ENCODE peak calls at places on chromosomes 12 and 14, in six cellular contexts. One of them, this sample, is unnamed.

GRCh38 chr14:22070119-22070982 is 396.7 kb upstream of the OR4E1 start:
- DNase-seq in coronary artery: no peak
- DNase-seq in foreskin fibroblast: no peak
- DNase-seq in colonic mucosa: peak
- DNase-seq in WERI-Rb-1: no peak
- DNase-seq in neural progenitor cell: peak
- DNase-seq in this sample: peak

GRCh38 chr12:59636945-59637656 is 41.3 kb downstream of the SLC16A7 start:
- DNase-seq in neural progenitor cell: peak
- DNase-seq in WERI-Rb-1: no peak
- DNase-seq in coronary artery: no peak
- DNase-seq in foreskin fibroblast: no peak
- DNase-seq in colonic mucosa: no peak
- DNase-seq in this sample: no peak

GRCh38 chr12:132502149-132502881 is 12.4 kb downstream of the FBRSL1 start:
- DNase-seq in WERI-Rb-1: peak
- DNase-seq in neural progenitor cell: peak
- DNase-seq in coronary artery: no peak
- DNase-seq in colonic mucosa: peak
- DNase-seq in foreskin fibroblast: no peak
- DNase-seq in this sample: no peak

GRCh38 chr12:127282786-127283565 is 984.0 kb upstream of the TMEM132C start:
- DNase-seq in foreskin fibroblast: peak
- DNase-seq in colonic mucosa: no peak
- DNase-seq in neural progenitor cell: no peak
- DNase-seq in WERI-Rb-1: no peak
- DNase-seq in coronary artery: no peak
- DNase-seq in this sample: no peak

GRCh38 chr14:58633831-58634230 is 3.9 kb upstream of the DACT1 start:
- DNase-seq in foreskin fibroblast: no peak
- DNase-seq in colonic mucosa: no peak
- DNase-seq in coronary artery: no peak
- DNase-seq in WERI-Rb-1: no peak
- DNase-seq in neural progenitor cell: peak
- DNase-seq in this sample: no peak

GRCh38 chr14:70934502-70935134 is 27.4 kb downstream of the PCNX1 start:
- DNase-seq in colonic mucosa: no peak
- DNase-seq in coronary artery: no peak
- DNase-seq in foreskin fibroblast: peak
- DNase-seq in WERI-Rb-1: no peak
- DNase-seq in neural progenitor cell: no peak
- DNase-seq in this sample: no peak

GRCh38 chr14:78356406-78356805 is 186.2 kb downstream of the NRXN3 start:
- DNase-seq in WERI-Rb-1: no peak
- DNase-seq in foreskin fibroblast: no peak
- DNase-seq in colonic mucosa: no peak
- DNase-seq in neural progenitor cell: peak
- DNase-seq in coronary artery: no peak
- DNase-seq in this sample: no peak

GRCh38 chr12:96006727-96007126 is 10.6 kb upstream of the HAL start:
- DNase-seq in colonic mucosa: no peak
- DNase-seq in foreskin fibroblast: no peak
- DNase-seq in WERI-Rb-1: no peak
- DNase-seq in neural progenitor cell: no peak
- DNase-seq in coronary artery: no peak
- DNase-seq in this sample: no peak

GRCh38 chr12:52769354-52769753 is 7.8 kb downstream of the KRT76 start:
- DNase-seq in WERI-Rb-1: no peak
- DNase-seq in foreskin fibroblast: no peak
- DNase-seq in colonic mucosa: no peak
- DNase-seq in coronary artery: no peak
- DNase-seq in neural progenitor cell: no peak
- DNase-seq in this sample: no peak

GRCh38 chr12:14057895-14058294 is 76.5 kb upstream of the GRIN2B start:
- DNase-seq in neural progenitor cell: no peak
- DNase-seq in WERI-Rb-1: peak
- DNase-seq in colonic mucosa: no peak
- DNase-seq in foreskin fibroblast: no peak
- DNase-seq in coronary artery: no peak
- DNase-seq in this sample: no peak

GRCh38 chr14:31025335-31026075 is at the start of gene AP4S1:
- DNase-seq in colonic mucosa: peak
- DNase-seq in WERI-Rb-1: peak
- DNase-seq in coronary artery: peak
- DNase-seq in neural progenitor cell: peak
- DNase-seq in foreskin fibroblast: no peak
- DNase-seq in this sample: peak

GRCh38 chr12:47844264-47845020 is 24.7 kb upstream of the HDAC7 start:
- DNase-seq in neural progenitor cell: no peak
- DNase-seq in WERI-Rb-1: no peak
- DNase-seq in foreskin fibroblast: no peak
- DNase-seq in coronary artery: no peak
- DNase-seq in colonic mucosa: no peak
- DNase-seq in this sample: no peak

GRCh38 chr12:51209259-51209658 is 8.6 kb downstream of the POU6F1 start:
- DNase-seq in coronary artery: no peak
- DNase-seq in colonic mucosa: no peak
- DNase-seq in foreskin fibroblast: no peak
- DNase-seq in neural progenitor cell: no peak
- DNase-seq in WERI-Rb-1: no peak
- DNase-seq in this sample: no peak

GRCh38 chr12:131167334-131167733 is 213.6 kb downstream of the ADGRD1 start:
- DNase-seq in neural progenitor cell: no peak
- DNase-seq in colonic mucosa: peak
- DNase-seq in WERI-Rb-1: no peak
- DNase-seq in foreskin fibroblast: no peak
- DNase-seq in coronary artery: no peak
- DNase-seq in this sample: no peak

GRCh38 chr12:80241576-80242273 is 142.4 kb downstream of the OTOGL start:
- DNase-seq in colonic mucosa: no peak
- DNase-seq in foreskin fibroblast: peak
- DNase-seq in WERI-Rb-1: no peak
- DNase-seq in coronary artery: no peak
- DNase-seq in neural progenitor cell: no peak
- DNase-seq in this sample: no peak

GRCh38 chr12:56629459-56630179 is 507 bp downstream of the BAZ2A start:
- DNase-seq in neural progenitor cell: peak
- DNase-seq in coronary artery: no peak
- DNase-seq in WERI-Rb-1: no peak
- DNase-seq in foreskin fibroblast: no peak
- DNase-seq in colonic mucosa: peak
- DNase-seq in this sample: no peak

GRCh38 chr14:102885686-102886447 is 36.6 kb upstream of the AMN start:
- DNase-seq in foreskin fibroblast: no peak
- DNase-seq in coronary artery: no peak
- DNase-seq in colonic mucosa: no peak
- DNase-seq in neural progenitor cell: no peak
- DNase-seq in WERI-Rb-1: no peak
- DNase-seq in this sample: no peak

GRCh38 chr14:34331728-34332623 is 130.1 kb downstream of the SPTSSA start:
- DNase-seq in colonic mucosa: peak
- DNase-seq in foreskin fibroblast: no peak
- DNase-seq in WERI-Rb-1: peak
- DNase-seq in coronary artery: no peak
- DNase-seq in neural progenitor cell: peak
- DNase-seq in this sample: peak

GRCh38 chr12:81468206-81468605 is 290.9 kb downstream of the PPFIA2 start:
- DNase-seq in coronary artery: no peak
- DNase-seq in neural progenitor cell: no peak
- DNase-seq in foreskin fibroblast: no peak
- DNase-seq in WERI-Rb-1: no peak
- DNase-seq in colonic mucosa: no peak
- DNase-seq in this sample: no peak

GRCh38 chr12:27711957-27712356 is 1.3 kb downstream of the MRPS35 start:
- DNase-seq in foreskin fibroblast: no peak
- DNase-seq in coronary artery: no peak
- DNase-seq in neural progenitor cell: no peak
- DNase-seq in colonic mucosa: no peak
- DNase-seq in WERI-Rb-1: no peak
- DNase-seq in this sample: no peak

GRCh38 chr12:94640134-94640928 is 10.0 kb downstream of the TMCC3 start:
- DNase-seq in WERI-Rb-1: no peak
- DNase-seq in coronary artery: no peak
- DNase-seq in foreskin fibroblast: no peak
- DNase-seq in neural progenitor cell: no peak
- DNase-seq in colonic mucosa: no peak
- DNase-seq in this sample: no peak

GRCh38 chr14:78153069-78153351 is 17.2 kb upstream of the NRXN3 start:
- DNase-seq in coronary artery: no peak
- DNase-seq in neural progenitor cell: no peak
- DNase-seq in WERI-Rb-1: no peak
- DNase-seq in foreskin fibroblast: no peak
- DNase-seq in colonic mucosa: no peak
- DNase-seq in this sample: no peak

GRCh38 chr12:54300732-54301427 is at the start of gene NFE2:
- DNase-seq in coronary artery: no peak
- DNase-seq in WERI-Rb-1: peak
- DNase-seq in neural progenitor cell: peak
- DNase-seq in colonic mucosa: peak
- DNase-seq in foreskin fibroblast: peak
- DNase-seq in this sample: peak

GRCh38 chr14:81464253-81465001 is 64.3 kb upstream of the STON2 start:
- DNase-seq in WERI-Rb-1: peak
- DNase-seq in foreskin fibroblast: peak
- DNase-seq in colonic mucosa: peak
- DNase-seq in coronary artery: no peak
- DNase-seq in neural progenitor cell: peak
- DNase-seq in this sample: peak

GRCh38 chr12:27424631-27425230 is 21.8 kb upstream of the SMCO2 start:
- DNase-seq in neural progenitor cell: peak
- DNase-seq in WERI-Rb-1: no peak
- DNase-seq in coronary artery: no peak
- DNase-seq in foreskin fibroblast: peak
- DNase-seq in colonic mucosa: no peak
- DNase-seq in this sample: no peak

GRCh38 chr12:83823386-83824045 is 1089.1 kb downstream of the SLC6A15 start:
- DNase-seq in foreskin fibroblast: no peak
- DNase-seq in coronary artery: no peak
- DNase-seq in WERI-Rb-1: peak
- DNase-seq in colonic mucosa: peak
- DNase-seq in neural progenitor cell: peak
- DNase-seq in this sample: peak

GRCh38 chr14:68140111-68140741 is 320.6 kb downstream of the RAD51B start:
- DNase-seq in coronary artery: no peak
- DNase-seq in colonic mucosa: peak
- DNase-seq in foreskin fibroblast: peak
- DNase-seq in WERI-Rb-1: peak
- DNase-seq in neural progenitor cell: peak
- DNase-seq in this sample: peak

GRCh38 chr12:122087431-122088180 is 9.1 kb downstream of the MLXIP start:
- DNase-seq in foreskin fibroblast: no peak
- DNase-seq in colonic mucosa: peak
- DNase-seq in WERI-Rb-1: peak
- DNase-seq in coronary artery: no peak
- DNase-seq in neural progenitor cell: no peak
- DNase-seq in this sample: no peak

GRCh38 chr14:71169861-71170260 is 262.6 kb downstream of the PCNX1 start:
- DNase-seq in WERI-Rb-1: no peak
- DNase-seq in coronary artery: no peak
- DNase-seq in colonic mucosa: no peak
- DNase-seq in neural progenitor cell: no peak
- DNase-seq in foreskin fibroblast: no peak
- DNase-seq in this sample: no peak

GRCh38 chr12:106941481-106942156 is 14.1 kb upstream of the TMEM263 start:
- DNase-seq in foreskin fibroblast: no peak
- DNase-seq in coronary artery: no peak
- DNase-seq in colonic mucosa: no peak
- DNase-seq in WERI-Rb-1: no peak
- DNase-seq in neural progenitor cell: no peak
- DNase-seq in this sample: no peak

GRCh38 chr14:54881761-54882401 is 20.7 kb downstream of the GCH1 start:
- DNase-seq in coronary artery: no peak
- DNase-seq in WERI-Rb-1: no peak
- DNase-seq in colonic mucosa: no peak
- DNase-seq in neural progenitor cell: no peak
- DNase-seq in foreskin fibroblast: no peak
- DNase-seq in this sample: no peak

GRCh38 chr12:61356485-61356884 is 903.7 kb upstream of the USP15 start:
- DNase-seq in neural progenitor cell: no peak
- DNase-seq in colonic mucosa: no peak
- DNase-seq in coronary artery: no peak
- DNase-seq in WERI-Rb-1: no peak
- DNase-seq in foreskin fibroblast: no peak
- DNase-seq in this sample: no peak

GRCh38 chr12:6868211-6869048 is 1.1 kb downstream of the TPI1 start:
- DNase-seq in neural progenitor cell: peak
- DNase-seq in coronary artery: no peak
- DNase-seq in WERI-Rb-1: no peak
- DNase-seq in colonic mucosa: no peak
- DNase-seq in foreskin fibroblast: no peak
- DNase-seq in this sample: no peak
- TF ChIP-seq CTCF in neural progenitor cell: peak
- TF ChIP-seq CTCF in coronary artery: no peak
- TF ChIP-seq CTCF in WERI-Rb-1: peak
- TF ChIP-seq CTCF in colonic mucosa: no peak
- TF ChIP-seq CTCF in foreskin fibroblast: peak
- TF ChIP-seq CTCF in this sample: no peak

GRCh38 chr12:23380419-23381100 is 568.9 kb downstream of the SOX5 start:
- DNase-seq in coronary artery: no peak
- DNase-seq in colonic mucosa: no peak
- DNase-seq in neural progenitor cell: no peak
- DNase-seq in foreskin fibroblast: no peak
- DNase-seq in WERI-Rb-1: no peak
- DNase-seq in this sample: no peak
- TF ChIP-seq CTCF in coronary artery: no peak
- TF ChIP-seq CTCF in colonic mucosa: no peak
- TF ChIP-seq CTCF in neural progenitor cell: no peak
- TF ChIP-seq CTCF in foreskin fibroblast: no peak
- TF ChIP-seq CTCF in WERI-Rb-1: no peak
- TF ChIP-seq CTCF in this sample: no peak

DNA sequence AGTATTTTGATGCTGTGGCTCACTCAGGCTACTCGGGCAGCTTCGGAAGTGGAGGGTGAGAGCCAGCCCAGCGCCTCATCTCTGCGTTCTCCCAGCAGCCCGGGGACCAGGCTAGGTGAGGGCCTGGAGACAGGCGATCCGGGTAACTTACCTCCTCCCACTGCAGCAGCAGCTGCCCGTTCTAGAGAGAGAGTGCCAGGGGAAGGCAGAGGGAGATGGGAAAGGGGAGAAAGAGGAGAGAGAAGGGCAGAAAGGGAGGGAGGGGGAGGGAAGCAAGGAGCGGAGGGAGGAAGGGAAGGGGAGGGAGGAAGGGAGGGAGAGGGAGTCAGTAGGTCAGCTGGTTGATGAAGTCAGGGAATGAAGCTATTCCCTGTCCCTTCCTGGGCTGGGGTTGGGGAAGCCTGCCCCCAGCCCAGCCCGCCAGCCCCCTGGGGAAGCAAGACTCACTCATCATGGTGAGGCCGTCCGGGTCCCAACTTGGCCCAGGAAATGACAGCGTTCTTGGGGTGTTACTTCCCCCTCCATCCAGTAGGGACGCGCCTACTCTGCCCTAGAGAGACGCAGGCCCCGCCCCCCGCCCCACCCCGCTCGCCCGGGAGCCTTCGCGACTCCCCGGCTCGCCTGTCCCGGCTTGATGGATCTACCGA is at the start of gene IFI27L2:
- DNase-seq in colonic mucosa: peak
- DNase-seq in coronary artery: peak
- DNase-seq in foreskin fibroblast: peak
- DNase-seq in WERI-Rb-1: peak
- DNase-seq in neural progenitor cell: peak
- DNase-seq in this sample: peak
- TF ChIP-seq CTCF in colonic mucosa: no peak
- TF ChIP-seq CTCF in coronary artery: no peak
- TF ChIP-seq CTCF in foreskin fibroblast: peak
- TF ChIP-seq CTCF in WERI-Rb-1: peak
- TF ChIP-seq CTCF in neural progenitor cell: peak
- TF ChIP-seq CTCF in this sample: no peak

GRCh38 chr12:102514696-102515095 is 34.3 kb upstream of the IGF1 start:
- DNase-seq in foreskin fibroblast: no peak
- DNase-seq in WERI-Rb-1: no peak
- DNase-seq in neural progenitor cell: no peak
- DNase-seq in colonic mucosa: no peak
- DNase-seq in coronary artery: no peak
- DNase-seq in this sample: no peak
- TF ChIP-seq CTCF in foreskin fibroblast: no peak
- TF ChIP-seq CTCF in WERI-Rb-1: no peak
- TF ChIP-seq CTCF in neural progenitor cell: no peak
- TF ChIP-seq CTCF in colonic mucosa: no peak
- TF ChIP-seq CTCF in coronary artery: no peak
- TF ChIP-seq CTCF in this sample: no peak